ENCODE peak calls at places on chromosomes 16 and 17, in seven cellular contexts. J, C, G, H, R, I and E are unnamed samples.

GRCh38 chr17:37273419-37274051 is 102.2 kb upstream of the C17orf78 start:
- DNase-seq in J (no peak), C (no peak), G (no peak), H (no peak), R (no peak), I (no peak), E (no peak)

GRCh38 chr17:50123649-50124349 is 6.2 kb downstream of the SAMD14 start:
- DNase-seq in J (no peak), C (no peak), G (peak; percentile 8), H (no peak), R (no peak), I (no peak), E (no peak)

GRCh38 chr16:80006175-80006895 is 405.8 kb upstream of the MAF start:
- DNase-seq in J (no peak), C (peak; percentile 62), G (no peak), H (no peak), R (no peak), I (no peak), E (no peak)

GRCh38 chr16:16890964-16891363 is 512.0 kb downstream of the NPIPA7 start:
- DNase-seq in J (no peak), C (no peak), G (no peak), H (no peak), R (no peak), I (no peak), E (peak; percentile 14)

GRCh38 chr17:16818340-16818739 is 128.3 kb downstream of the CCDC144A start:
- DNase-seq in J (no peak), C (no peak), G (no peak), H (no peak), R (no peak), I (no peak), E (no peak)

GRCh38 chr17:59333845-59334244 is 2.4 kb downstream of the YPEL2 start:
- DNase-seq in J (no peak), C (no peak), G (no peak), H (no peak), R (no peak), I (no peak), E (no peak)

GRCh38 chr17:75340636-75341035 is 51.4 kb upstream of the SLC25A19 start:
- DNase-seq in J (no peak), C (no peak), G (no peak), H (no peak), R (no peak), I (no peak), E (no peak)

GRCh38 chr17:57881783-57882291 is 32.0 kb upstream of the MRPS23 start:
- DNase-seq in J (no peak), C (peak; percentile 72), G (no peak), H (no peak), R (no peak), I (no peak), E (peak; percentile 46)

GRCh38 chr17:48800626-48801217 is 16.3 kb downstream of the TTLL6 start:
- DNase-seq in J (no peak), C (no peak), G (no peak), H (no peak), R (no peak), I (no peak), E (no peak)

GRCh38 chr17:7232114-7232513 is 2.2 kb downstream of the DVL2 start:
- DNase-seq in J (no peak), C (no peak), G (no peak), H (no peak), R (no peak), I (no peak), E (no peak)

GRCh38 chr16:89135166-89135565 is 36.4 kb upstream of the CDH15 start:
- DNase-seq in J (no peak), C (no peak), G (no peak), H (no peak), R (no peak), I (no peak), E (no peak)

GRCh38 chr17:2421315-2422147 is 20.7 kb upstream of the MNT start:
- DNase-seq in J (no peak), C (peak; percentile 73), G (peak; percentile 12), H (no peak), R (no peak), I (no peak), E (peak; percentile 72)

GRCh38 chr16:53061701-53062159 is 6.9 kb downstream of the CHD9 start:
- DNase-seq in J (peak; percentile 26), C (no peak), G (no peak), H (no peak), R (peak; percentile 48), I (peak; percentile 73), E (no peak)

GRCh38 chr17:10337136-10337535 is 35.7 kb downstream of the MYH13 start:
- DNase-seq in J (no peak), C (no peak), G (no peak), H (no peak), R (no peak), I (no peak), E (no peak)